ENCODE peak calls at places on chromosomes 2 and 18, in six cellular contexts. B is endothelial cell of umbilical vein, O is HepG2, J is A549, N is K562, V is GM12878. H is an unnamed sample.

GRCh38 chr2:58906151-58906645 is 665.1 kb upstream of the FANCL start:
- DNase-seq in B (no peak), O (no peak), J (no peak), N (no peak), V (no peak), H (no peak)

GRCh38 chr18:71242981-71243380 is 954.1 kb downstream of the SOCS6 start:
- DNase-seq in B (no peak), O (no peak), J (no peak), N (no peak), V (no peak), H (no peak)

GRCh38 chr2:231640646-231641111 is 48.0 kb downstream of the TEX44 start:
- DNase-seq in B (peak; percentile 35), O (no peak), J (peak; percentile 60), N (peak; percentile 23), V (no peak), H (peak; percentile 74)

GRCh38 chr18:11162889-11163288 is 13.5 kb upstream of the PIEZO2 start:
- DNase-seq in B (no peak), O (no peak), J (no peak), N (no peak), V (no peak), H (no peak)

GRCh38 chr2:241777686-241778627 is 1.3 kb downstream of the GAL3ST2 start:
- DNase-seq in B (no peak), O (no peak), J (no peak), N (no peak), V (no peak), H (peak; percentile 52)

GRCh38 chr2:181785677-181786344 is 105.5 kb upstream of the NEUROD1 start:
- DNase-seq in B (peak; percentile 41), O (no peak), J (no peak), N (no peak), V (no peak), H (no peak)

GRCh38 chr2:211901226-211901625 is 637.4 kb downstream of the ERBB4 start:
- DNase-seq in B (no peak), O (no peak), J (no peak), N (no peak), V (no peak), H (no peak)

GRCh38 chr2:109694190-109694589 is 80.0 kb downstream of the SOWAHC start:
- DNase-seq in B (no peak), O (peak; percentile 54), J (no peak), N (no peak), V (no peak), H (no peak)

GRCh38 chr2:26634636-26635230 is 6.4 kb downstream of the CIB4 start:
- DNase-seq in B (no peak), O (no peak), J (no peak), N (no peak), V (no peak), H (no peak)

GRCh38 chr2:191927991-191928390 is 81.1 kb upstream of the CAVIN2 start:
- DNase-seq in B (peak; percentile 84), O (no peak), J (no peak), N (no peak), V (no peak), H (peak; percentile 6)

GRCh38 chr18:69599377-69599776 is 198.7 kb downstream of the DOK6 start:
- DNase-seq in B (no peak), O (no peak), J (no peak), N (no peak), V (no peak), H (no peak)

GRCh38 chr2:159615936-159616733 is at the start of gene BAZ2B:
- DNase-seq in B (peak; percentile 88), O (peak; percentile 39), J (peak; percentile 31), N (peak; percentile 61), V (no peak), H (peak; percentile 80)

GRCh38 chr18:34947711-34948125 is 93.5 kb upstream of the MAPRE2 start:
- DNase-seq in B (peak; percentile 13), O (peak; percentile 66), J (no peak), N (no peak), V (no peak), H (no peak)

GRCh38 chr2:134218928-134219707 is 34.8 kb upstream of the MGAT5 start:
- DNase-seq in B (no peak), O (no peak), J (no peak), N (no peak), V (no peak), H (peak; percentile 71)

GRCh38 chr2:173467751-173468150 is 113.1 kb downstream of the CDCA7 start:
- DNase-seq in B (no peak), O (no peak), J (no peak), N (no peak), V (no peak), H (no peak)

GRCh38 chr2:173468394-173468793 is 113.7 kb downstream of the CDCA7 start:
- DNase-seq in B (no peak), O (no peak), J (no peak), N (no peak), V (no peak), H (no peak)

GRCh38 chr2:173472112-173472511 is 117.4 kb downstream of the CDCA7 start:
- DNase-seq in B (no peak), O (no peak), J (no peak), N (no peak), V (no peak), H (no peak)
- TF ChIP-seq MYC in B (no peak), O (no peak), J (no peak), N (no peak), V (no peak), H (no peak)

GRCh38 chr2:111945444-111946293 is 47.3 kb downstream of the MERTK start:
- DNase-seq in B (no peak), O (peak; percentile 37), J (no peak), N (no peak), V (no peak), H (no peak)
- TF ChIP-seq MYC in B (no peak), O (no peak), J (no peak), N (no peak), V (no peak), H (no peak)

GRCh38 chr2:158098171-158098570 is 3.5 kb upstream of the UPP2 start:
- DNase-seq in B (no peak), O (no peak), J (no peak), N (no peak), V (no peak), H (no peak)

GRCh38 chr2:158094487-158095092 is 7.1 kb upstream of the UPP2 start:
- DNase-seq in B (no peak), O (peak; percentile 71), J (no peak), N (no peak), V (no peak), H (no peak)

GRCh38 chr2:158097481-158097880 is 4.2 kb upstream of the UPP2 start:
- DNase-seq in B (no peak), O (no peak), J (no peak), N (no peak), V (no peak), H (peak; percentile 43)

GRCh38 chr2:158095269-158095668 is 6.4 kb upstream of the UPP2 start:
- DNase-seq in B (no peak), O (no peak), J (no peak), N (no peak), V (no peak), H (no peak)

GRCh38 chr2:158095912-158096311 is 5.8 kb upstream of the UPP2 start:
- DNase-seq in B (no peak), O (peak; percentile 83), J (no peak), N (no peak), V (no peak), H (no peak)
- TF ChIP-seq MYC in B (no peak), O (no peak), J (no peak), N (no peak), V (no peak), H (no peak)

GRCh38 chr18:79869591-79870368 is 72.0 kb downstream of the KCNG2 start:
- DNase-seq in B (no peak), O (no peak), J (no peak), N (no peak), V (no peak), H (peak; percentile 30)
- TF ChIP-seq MYC in B (no peak), O (no peak), J (no peak), N (no peak), V (no peak), H (no peak)

GRCh38 chr18:21163647-21164625 is 52.3 kb upstream of the ROCK1 start:
- DNase-seq in B (no peak), O (no peak), J (no peak), N (no peak), V (no peak), H (peak; percentile 95)
- TF ChIP-seq MYC in B (no peak), O (no peak), J (no peak), N (no peak), V (no peak), H (peak; percentile 46)

DNA sequence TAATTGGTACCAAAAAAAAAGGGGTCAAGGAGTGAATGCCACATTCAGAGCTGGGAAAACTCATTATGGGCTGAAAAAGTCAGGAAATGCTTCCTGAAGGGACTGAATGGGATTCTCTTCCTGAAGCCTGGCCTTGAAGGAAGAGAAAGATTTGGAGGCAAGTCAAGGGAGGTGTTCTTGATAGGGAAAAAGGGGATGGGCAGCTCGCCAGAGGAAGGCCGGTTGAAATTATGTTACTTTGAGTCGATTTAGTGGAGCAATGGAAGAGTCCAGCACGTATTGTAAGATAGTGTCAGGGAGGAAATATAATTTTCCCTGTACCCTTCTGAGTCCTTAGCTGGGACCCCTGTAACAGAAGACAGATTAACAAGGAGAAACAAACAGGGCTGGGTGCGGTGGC is 115.3 kb upstream of the STPG4 start:
- DNase-seq in B (peak; percentile 19), O (no peak), J (no peak), N (no peak), V (no peak), H (no peak)
- TF ChIP-seq MYC in B (no peak), O (no peak), J (no peak), N (no peak), V (no peak), H (no peak)

GRCh38 chr2:65146067-65146466 is 16.2 kb upstream of the RAB1A start:
- DNase-seq in B (no peak), O (no peak), J (no peak), N (no peak), V (no peak), H (no peak)
- TF ChIP-seq MYC in B (no peak), O (no peak), J (no peak), N (no peak), V (no peak), H (no peak)

DNA sequence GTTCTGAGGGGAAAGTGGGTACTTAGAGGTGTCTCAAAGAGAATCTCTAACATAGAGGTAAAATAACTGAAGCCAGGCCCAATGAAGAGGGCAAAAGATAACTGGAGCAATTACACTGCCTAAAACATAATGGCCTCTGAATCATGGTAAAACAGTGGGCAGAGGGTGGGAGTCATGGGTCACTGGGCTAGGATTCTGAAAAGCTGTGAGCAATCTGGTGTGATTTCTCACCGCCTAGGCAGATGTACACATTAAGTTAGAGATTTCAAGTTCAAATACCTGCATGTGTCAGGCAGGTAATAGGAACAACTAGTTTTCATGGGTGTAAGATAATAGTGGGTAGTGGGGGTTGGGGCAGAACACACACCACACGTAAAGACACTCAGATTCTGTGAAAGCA is 45.6 kb downstream of the INSIG2 start:
- DNase-seq in B (no peak), O (no peak), J (no peak), N (no peak), V (no peak), H (no peak)
- TF ChIP-seq MYC in B (no peak), O (no peak), J (no peak), N (no peak), V (no peak), H (no peak)

H was measured in NB4.